ENCODE peak calls at places on chromosomes 7 and 10, in seven cellular contexts. V is brain microvascular endothelial cell, F is glutamatergic neuron, W is hepatocyte, K is fibroblast of mammary gland, Y is psoas muscle, L is fibroblast of pulmonary artery. A is an unnamed sample.

GRCh38 chr10:95172851-95173250 is 21.2 kb upstream of the ACSM6 start:
- DNase-seq in K (no peak), V (no peak), L (no peak), F (no peak), Y (no peak), W (no peak), A (no peak)

GRCh38 chr7:138195207-138195606 is 118.9 kb downstream of the AKR1D1 start:
- DNase-seq in L (peak), W (no peak), F (no peak), V (no peak), Y (no peak), K (no peak), A (no peak)

GRCh38 chr10:110312206-110312605 is 7.5 kb upstream of the SMNDC1 start:
- DNase-seq in F (no peak), V (no peak), W (no peak), K (peak), L (no peak), Y (no peak), A (no peak)

GRCh38 chr7:101185258-101185839 is 5.3 kb upstream of the NAT16 start:
- DNase-seq in W (peak), K (peak), L (no peak), F (no peak), Y (no peak), V (peak), A (no peak)

GRCh38 chr7:124457841-124458240 is 307.8 kb downstream of the GPR37 start:
- DNase-seq in L (no peak), W (no peak), K (peak), F (no peak), V (no peak), Y (no peak), A (no peak)

GRCh38 chr7:80719261-80719660 is 80.8 kb downstream of the CD36 start:
- DNase-seq in F (no peak), L (peak), W (peak), Y (no peak), K (peak), V (peak), A (no peak)

GRCh38 chr10:25815236-25815635 is 118.8 kb upstream of the MYO3A start:
- DNase-seq in L (peak), V (no peak), W (no peak), Y (no peak), F (no peak), K (no peak), A (no peak)

GRCh38 chr7:109529712-109530111 is 960.0 kb downstream of the DNAJB9 start:
- DNase-seq in L (no peak), W (no peak), F (no peak), K (no peak), Y (no peak), V (no peak), A (no peak)

GRCh38 chr7:6558837-6559236 is 7.6 kb upstream of the GRID2IP start:
- DNase-seq in F (peak), K (peak), V (peak), L (peak), Y (no peak), W (peak), A (no peak)

GRCh38 chr10:11898372-11899066 is 75.4 kb downstream of the PROSER2 start:
- DNase-seq in K (no peak), W (peak), L (peak), Y (no peak), V (no peak), F (no peak), A (no peak)

DNA sequence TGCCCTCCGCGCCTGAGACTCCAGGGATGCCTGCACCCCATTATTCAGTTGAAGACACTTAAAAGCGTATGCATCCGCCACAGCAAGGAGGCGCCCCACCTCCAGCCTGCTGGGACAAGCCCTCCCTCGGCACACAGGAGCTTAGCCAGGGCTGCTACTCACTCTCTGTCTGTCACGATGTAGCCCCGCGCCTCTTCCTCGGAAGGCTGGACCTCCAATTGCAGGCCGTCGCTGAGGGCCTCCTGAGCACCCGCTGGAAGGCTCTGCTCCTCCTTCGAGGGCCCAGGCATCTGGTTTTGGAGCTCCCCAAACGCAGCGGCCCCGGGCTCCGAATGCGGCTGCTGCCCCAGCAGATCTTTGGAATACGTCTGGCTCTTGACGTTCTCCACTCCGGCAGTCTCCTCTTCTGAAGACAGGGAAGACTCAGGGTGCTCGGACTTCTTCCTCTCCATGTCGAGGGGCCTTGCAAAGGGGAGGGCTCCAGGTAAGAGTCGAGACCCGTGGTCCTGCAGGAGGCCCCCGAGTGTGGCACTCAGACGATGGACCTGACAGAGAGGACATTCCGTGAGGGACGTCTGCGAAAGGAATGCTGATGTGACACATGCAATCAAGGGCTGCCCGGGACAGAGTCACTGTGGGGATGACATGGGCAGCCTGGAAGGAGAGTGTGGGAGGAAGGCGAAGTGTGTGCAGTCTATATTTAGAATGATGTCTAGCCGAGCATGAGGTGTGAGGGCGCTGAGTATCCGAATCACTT is 453.9 kb downstream of the PTPRN2 start:
- DNase-seq in K (no peak), L (no peak), F (no peak), Y (peak), V (no peak), W (no peak), A (no peak)
- TF ChIP-seq CTCF in K (no peak), L (no peak), F (no peak), Y (no peak), V (no peak), W (no peak), A (no peak)

DNA sequence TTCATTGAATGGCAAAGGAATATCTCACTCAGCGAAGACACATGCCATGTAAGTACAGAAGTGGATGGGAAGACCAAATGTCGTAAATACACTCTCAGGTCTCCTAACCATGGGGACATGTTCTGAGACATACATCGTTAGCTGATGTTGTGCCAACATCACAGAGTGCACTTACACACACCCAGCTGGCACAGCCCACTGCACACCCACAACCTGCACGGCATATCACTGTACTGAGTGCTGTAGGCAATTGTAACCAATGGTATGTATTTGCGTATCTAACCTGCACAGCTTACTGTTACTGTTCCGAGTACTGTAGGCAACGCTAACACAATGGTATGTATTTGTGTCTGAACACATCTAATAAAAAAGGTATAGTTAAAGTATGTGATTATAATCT is 550.4 kb downstream of the PTPRN2 start:
- DNase-seq in L (no peak), W (no peak), Y (no peak), F (no peak), V (no peak), K (no peak), A (no peak)
- TF ChIP-seq CTCF in L (no peak), W (no peak), Y (no peak), F (no peak), V (no peak), K (no peak), A (no peak)

DNA sequence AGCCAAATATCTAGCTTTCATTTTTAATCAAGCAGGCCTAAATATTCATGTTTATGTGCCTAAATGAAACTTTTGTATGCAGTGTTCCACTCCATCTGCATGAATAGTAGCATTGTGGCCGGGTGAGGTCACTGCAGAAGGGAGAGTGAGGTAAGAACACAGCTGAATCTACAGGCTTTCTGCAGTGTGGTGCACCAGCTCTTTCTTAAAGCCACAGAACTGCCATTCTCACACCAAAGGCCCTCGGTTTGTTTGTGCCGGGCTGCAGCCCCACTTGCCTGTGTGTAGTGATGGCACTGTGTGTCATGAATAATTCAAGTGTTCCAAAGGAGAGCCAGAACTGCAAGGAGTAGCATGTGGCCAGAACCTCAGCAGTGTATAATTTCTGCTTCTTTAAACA is 204.1 kb downstream of the TRIL start:
- DNase-seq in Y (no peak), V (peak), K (peak), W (no peak), F (peak), L (peak), A (no peak)
- TF ChIP-seq CTCF in Y (no peak), V (peak), K (peak), W (no peak), F (no peak), L (peak), A (no peak)

GRCh38 chr10:96998329-96998888 is 166.3 kb downstream of the LCOR start:
- DNase-seq in W (peak), K (peak), L (peak), V (peak), Y (no peak), F (no peak), A (no peak)

GRCh38 chr10:96999987-97000386 is 167.9 kb downstream of the LCOR start:
- DNase-seq in K (no peak), Y (no peak), F (no peak), V (no peak), L (no peak), W (no peak), A (no peak)

GRCh38 chr10:96995851-96996250 is 163.8 kb downstream of the LCOR start:
- DNase-seq in K (no peak), V (no peak), F (no peak), Y (no peak), L (peak), W (no peak), A (no peak)

GRCh38 chr10:96999337-96999736 is 167.2 kb downstream of the LCOR start:
- DNase-seq in K (no peak), V (no peak), F (no peak), L (no peak), Y (no peak), W (no peak), A (no peak)

DNA sequence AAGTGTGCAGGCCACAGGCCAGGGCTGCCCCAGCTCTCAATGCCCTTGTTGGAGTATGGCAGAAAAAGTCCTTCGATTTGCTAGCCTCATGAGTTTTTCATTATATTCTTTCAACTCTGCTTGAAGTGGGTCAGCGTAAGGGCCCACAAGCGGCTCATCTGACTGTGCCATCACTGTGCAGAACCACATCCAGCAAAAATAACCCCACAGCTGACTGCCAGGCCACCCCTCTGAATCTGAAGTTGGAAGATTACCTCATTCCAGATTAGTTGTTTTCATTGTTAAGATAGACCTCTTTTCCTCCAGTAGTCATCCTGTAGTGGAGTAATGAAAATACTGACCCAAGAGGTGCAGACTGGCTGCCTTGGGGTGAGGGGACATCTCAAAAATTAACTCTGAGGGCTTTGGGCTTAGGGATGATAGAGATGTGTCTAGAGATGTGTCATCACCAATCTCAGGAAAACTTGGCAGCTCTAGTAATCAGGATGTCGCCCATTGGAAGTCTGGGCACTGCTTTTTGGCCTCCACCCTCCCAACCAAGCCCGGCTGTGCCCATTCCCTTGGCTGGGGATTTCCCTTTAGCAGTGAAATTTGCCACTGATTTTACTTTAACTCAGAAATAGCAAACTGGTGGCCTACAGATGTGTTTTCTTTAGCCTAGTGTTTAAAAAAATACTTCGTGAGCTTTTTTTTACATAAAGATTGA is 164.3 kb downstream of the LCOR start:
- DNase-seq in V (no peak), K (no peak), F (no peak), L (no peak), W (no peak), Y (no peak), A (no peak)
- TF ChIP-seq CTCF in V (no peak), K (no peak), F (no peak), L (no peak), W (no peak), Y (no peak), A (no peak)

A was measured in mesothelial cell of epicardium.